ENCODE peak calls at places on chromosomes 1 and 21, in five cellular contexts. T, Z, K, D and C are unnamed samples.

GRCh38 chr1:119613769-119614358 is 34.2 kb downstream of the ZNF697 start:
- DNase-seq in T (peak; percentile 92), Z (peak; percentile 83), K (peak; percentile 39), D (peak; percentile 82), C (peak; percentile 68)

GRCh38 chr1:74673351-74674111 is at the start of gene ERICH3:
- DNase-seq in T (peak; percentile 39), Z (no peak), K (no peak), D (no peak), C (no peak)

GRCh38 chr1:58572691-58573090 is 4.4 kb downstream of the TACSTD2 start:
- DNase-seq in T (peak; percentile 30), Z (no peak), K (no peak), D (no peak), C (no peak)

GRCh38 chr1:180247061-180247460 is 17.0 kb downstream of the LHX4 start:
- DNase-seq in T (no peak), Z (no peak), K (no peak), D (no peak), C (no peak)

GRCh38 chr1:77227383-77227782 is 8.2 kb upstream of the PIGK start:
- DNase-seq in T (no peak), Z (no peak), K (no peak), D (no peak), C (no peak)

GRCh38 chr1:68725353-68725752 is 228.5 kb upstream of the DEPDC1 start:
- DNase-seq in T (no peak), Z (no peak), K (no peak), D (no peak), C (no peak)

GRCh38 chr1:235415008-235415904 is 48.0 kb downstream of the TBCE start:
- DNase-seq in T (peak; percentile 69), Z (peak; percentile 83), K (peak; percentile 59), D (peak; percentile 37), C (peak; percentile 46)

GRCh38 chr1:7810395-7810794 is 26.3 kb downstream of the PER3 start:
- DNase-seq in T (no peak), Z (peak; percentile 68), K (peak; percentile 35), D (no peak), C (peak; percentile 7)

GRCh38 chr1:19344372-19344810 is 32.3 kb downstream of the SLC66A1 start:
- DNase-seq in T (peak; percentile 81), Z (peak; percentile 51), K (no peak), D (peak; percentile 65), C (no peak)

GRCh38 chr1:207948536-207949250 is 37.8 kb upstream of the CD34 start:
- DNase-seq in T (no peak), Z (peak; percentile 73), K (peak; percentile 63), D (no peak), C (no peak)

GRCh38 chr21:44842087-44842486 is 24.2 kb upstream of the SUMO3 start:
- DNase-seq in T (no peak), Z (no peak), K (no peak), D (no peak), C (no peak)

GRCh38 chr21:45421071-45421845 is 16.3 kb downstream of the COL18A1 start:
- DNase-seq in T (no peak), Z (no peak), K (no peak), D (no peak), C (no peak)

GRCh38 chr1:53663525-53664300 is 75.3 kb downstream of the GLIS1 start:
- DNase-seq in T (no peak), Z (no peak), K (no peak), D (peak; percentile 75), C (no peak)

GRCh38 chr1:165259236-165259635 is 97.3 kb downstream of the LMX1A start:
- DNase-seq in T (no peak), Z (no peak), K (no peak), D (no peak), C (no peak)

GRCh38 chr1:44500181-44501021 is 95.3 kb downstream of the RNF220 start:
- DNase-seq in T (peak; percentile 62), Z (no peak), K (no peak), D (no peak), C (no peak)

GRCh38 chr1:226983247-226983997 is 43.3 kb downstream of the COQ8A start:
- DNase-seq in T (no peak), Z (no peak), K (no peak), D (no peak), C (no peak)

GRCh38 chr1:24267003-24267402 is 52.2 kb upstream of the GRHL3 start:
- DNase-seq in T (no peak), Z (no peak), K (no peak), D (no peak), C (no peak)

GRCh38 chr1:44881011-44881632 is 38.1 kb upstream of the PTCH2 start:
- DNase-seq in T (no peak), Z (peak; percentile 80), K (peak; percentile 72), D (no peak), C (peak; percentile 44)